ENCODE peak calls at places on chromosomes 2 and 18, in nine cellular contexts. Z, A, O, D, P, M, U, E and F are unnamed samples. For H3K27me3, the result is how much of the 10 kb centered on the place peaks cover.

GRCh38 chr2:43759195-43759594 is 14.6 kb upstream of the DYNC2LI1 start:
- DNase-seq in Z (peak), A (no peak), O (peak), D (peak), P (peak), M (no peak), U (peak), E (no peak), F (no peak)

GRCh38 chr2:236828820-236829219 is 256.9 kb upstream of the COPS8 start:
- DNase-seq in Z (no peak), A (no peak), O (no peak), D (no peak), P (no peak), M (no peak), U (no peak), E (no peak), F (no peak)

GRCh38 chr2:11647834-11648600 is 22.0 kb downstream of the NTSR2 start:
- DNase-seq in Z (peak), A (no peak), O (peak), D (no peak), P (no peak), M (no peak), U (peak), E (no peak), F (peak)

GRCh38 chr2:70785137-70785911 is 5.1 kb downstream of the FIGLA start:
- DNase-seq in Z (peak), A (no peak), O (peak), D (no peak), P (peak), M (peak), U (no peak), E (no peak), F (peak)

GRCh38 chr2:240872317-240873097 is 3.9 kb downstream of the AGXT start:
- DNase-seq in Z (no peak), A (no peak), O (no peak), D (no peak), P (no peak), M (no peak), U (no peak), E (no peak), F (no peak)

GRCh38 chr18:765764-766549 is 46.1 kb downstream of the YES1 start:
- DNase-seq in Z (no peak), A (no peak), O (no peak), D (no peak), P (no peak), M (no peak), U (no peak), E (no peak), F (no peak)

GRCh38 chr2:101150306-101151140 is 659 bp downstream of the TBC1D8 start:
- DNase-seq in Z (peak), A (peak), O (peak), D (no peak), P (no peak), M (no peak), U (no peak), E (no peak), F (peak)

GRCh38 chr2:180979086-180979934 is 1.1 kb upstream of the UBE2E3 start:
- DNase-seq in Z (peak), A (no peak), O (peak), D (peak), P (peak), M (peak), U (peak), E (no peak), F (peak)

GRCh38 chr2:187302619-187303018 is 145.4 kb downstream of the CALCRL start:
- DNase-seq in Z (peak), A (no peak), O (peak), D (no peak), P (peak), M (no peak), U (peak), E (no peak), F (no peak)

GRCh38 chr2:169069341-169069740 is at the start of gene DHRS9:
- DNase-seq in Z (peak), A (no peak), O (peak), D (peak), P (peak), M (no peak), U (peak), E (no peak), F (no peak)

GRCh38 chr2:197309369-197310231 is 980 bp downstream of the ANKRD44 start:
- DNase-seq in Z (no peak), A (peak), O (peak), D (no peak), P (no peak), M (no peak), U (no peak), E (peak), F (peak)

GRCh38 chr2:234607691-234608090 is 110.8 kb upstream of the ARL4C start:
- DNase-seq in Z (no peak), A (no peak), O (no peak), D (no peak), P (no peak), M (no peak), U (no peak), E (no peak), F (no peak)

GRCh38 chr2:71609441-71609840 is 156.1 kb downstream of the DYSF start:
- DNase-seq in Z (peak), A (no peak), O (peak), D (peak), P (no peak), M (no peak), U (peak), E (no peak), F (peak)

GRCh38 chr2:10222-10875 is 36.0 kb downstream of the FAM110C start:
- DNase-seq in Z (peak), A (no peak), O (peak), D (no peak), P (peak), M (no peak), U (no peak), E (no peak), F (peak)

GRCh38 chr2:145740302-145740701 is 1220.4 kb upstream of the ZEB2 start:
- DNase-seq in Z (no peak), A (no peak), O (peak), D (no peak), P (no peak), M (no peak), U (peak), E (no peak), F (no peak)

GRCh38 chr2:172701250-172701649 is 34.4 kb upstream of the RAPGEF4 start:
- DNase-seq in Z (peak), A (no peak), O (peak), D (peak), P (peak), M (no peak), U (peak), E (no peak), F (no peak)

GRCh38 chr2:132670961-132671781 is 1.2 kb upstream of the LYPD1 start:
- DNase-seq in Z (peak), A (no peak), O (peak), D (peak), P (peak), M (no peak), U (peak), E (no peak), F (peak)

GRCh38 chr2:175577405-175577986 is 396.0 kb upstream of the ATP5MC3 start:
- DNase-seq in Z (no peak), A (no peak), O (no peak), D (no peak), P (no peak), M (no peak), U (no peak), E (no peak), F (no peak)

GRCh38 chr2:127593228-127594115 is 52.5 kb upstream of the GPR17 start:
- DNase-seq in Z (no peak), A (no peak), O (no peak), D (no peak), P (no peak), M (no peak), U (no peak), E (no peak), F (peak)

GRCh38 chr2:143034292-143035074 is 94.7 kb upstream of the ARHGAP15 start:
- DNase-seq in Z (peak), A (no peak), O (peak), D (peak), P (peak), M (peak), U (peak), E (peak), F (peak)

GRCh38 chr2:27307545-27308358 is 493 bp downstream of the UCN start:
- DNase-seq in Z (no peak), A (peak), O (peak), D (no peak), P (no peak), M (no peak), U (no peak), E (no peak), F (peak)

GRCh38 chr2:39545957-39546356 is 108.9 kb upstream of the MAP4K3 start:
- DNase-seq in Z (no peak), A (no peak), O (no peak), D (no peak), P (no peak), M (no peak), U (no peak), E (no peak), F (no peak)

GRCh38 chr2:46866770-46867246 is 48.8 kb downstream of the MCFD2 start:
- DNase-seq in Z (peak), A (no peak), O (no peak), D (no peak), P (no peak), M (no peak), U (no peak), E (no peak), F (no peak)

GRCh38 chr2:36578343-36579296 is 19.3 kb downstream of the FEZ2 start:
- DNase-seq in Z (no peak), A (no peak), O (no peak), D (peak), P (no peak), M (no peak), U (peak), E (no peak), F (no peak)

GRCh38 chr2:12352891-12353290 is 363.8 kb upstream of the TRIB2 start:
- DNase-seq in Z (no peak), A (no peak), O (no peak), D (no peak), P (peak), M (no peak), U (no peak), E (no peak), F (no peak)

DNA sequence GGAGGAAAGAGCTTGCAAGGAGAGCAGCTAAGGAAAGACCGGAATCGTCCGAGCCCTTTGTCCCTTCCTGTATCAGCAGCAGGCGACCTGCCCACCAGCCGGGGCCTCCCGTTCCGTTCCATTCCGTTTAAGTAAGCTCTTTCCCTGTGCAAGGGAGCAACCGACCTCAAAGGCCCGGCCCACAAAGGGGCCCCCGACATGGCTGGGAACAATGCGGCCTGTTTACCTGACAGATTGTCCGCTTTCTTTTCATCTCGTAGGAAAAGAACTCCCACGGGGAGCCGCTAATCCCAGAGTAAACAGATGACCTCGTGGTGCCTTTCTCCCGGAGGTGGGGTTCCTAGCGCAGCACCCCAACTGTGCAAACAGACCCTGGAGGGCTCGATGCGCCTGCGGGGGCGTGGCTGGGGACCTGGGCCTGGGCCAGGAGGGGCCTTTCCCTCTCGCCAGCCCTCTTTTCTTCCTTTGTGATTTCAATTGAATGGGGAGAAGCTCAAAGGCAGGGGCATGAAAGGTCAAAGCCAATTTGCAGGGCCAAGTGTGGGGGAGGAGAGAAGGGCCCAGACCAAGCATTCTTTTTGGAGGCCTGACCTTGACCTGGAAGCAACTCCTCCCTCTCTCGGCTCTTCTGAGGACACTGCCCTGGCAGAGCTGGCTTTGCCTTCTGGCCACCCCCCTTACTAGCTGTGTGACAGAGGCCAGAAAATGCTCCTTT is 120.2 kb downstream of the INHBB start:
- DNase-seq in Z (no peak), A (no peak), O (no peak), D (no peak), P (no peak), M (peak), U (no peak), E (no peak), F (peak)
- H3K27me3 ChIP-seq in Z (half or more), A (under half), O (under half), D (under half), P (under half), M (under half), U (under half), E (under half), F (half or more)

DNA sequence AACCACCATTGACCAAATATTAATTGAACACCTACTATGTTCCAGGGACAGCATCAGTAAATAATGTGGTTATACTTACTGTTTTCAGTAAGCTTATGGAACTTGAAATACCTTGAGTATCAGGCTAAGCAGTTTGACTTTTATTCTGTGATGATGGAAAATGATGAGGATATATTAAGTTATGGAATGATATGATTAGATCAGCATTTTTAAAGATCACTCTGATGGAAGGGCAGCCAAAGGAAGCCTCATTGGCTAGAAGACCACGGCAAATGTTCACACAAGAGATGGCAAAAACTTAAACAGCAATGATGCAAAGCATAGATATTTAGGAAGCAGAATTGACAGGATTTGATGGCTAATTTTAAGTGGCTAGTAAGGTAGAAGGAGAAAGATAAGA is 266.9 kb upstream of the DPP10 start:
- DNase-seq in Z (no peak), A (no peak), O (no peak), D (no peak), P (no peak), M (no peak), U (no peak), E (no peak), F (no peak)
- H3K27me3 ChIP-seq in Z (under half), A (under half), O (under half), D (under half), P (under half), M (under half), U (under half), E (under half), F (under half)

GRCh38 chr18:46393230-46393629 is 263.8 kb downstream of the LOXHD1 start:
- DNase-seq in Z (no peak), A (no peak), O (no peak), D (no peak), P (no peak), M (no peak), U (no peak), E (no peak), F (peak)

GRCh38 chr18:46393961-46394360 is 263.1 kb downstream of the LOXHD1 start:
- DNase-seq in Z (no peak), A (no peak), O (no peak), D (no peak), P (no peak), M (no peak), U (no peak), E (no peak), F (no peak)

GRCh38 chr18:46388295-46388694 is 268.7 kb downstream of the LOXHD1 start:
- DNase-seq in Z (no peak), A (no peak), O (no peak), D (no peak), P (no peak), M (no peak), U (peak), E (no peak), F (no peak)

GRCh38 chr18:46395795-46396194 is 261.2 kb downstream of the LOXHD1 start:
- DNase-seq in Z (no peak), A (no peak), O (no peak), D (no peak), P (no peak), M (no peak), U (no peak), E (no peak), F (no peak)

GRCh38 chr18:46392576-46392975 is 264.4 kb downstream of the LOXHD1 start:
- DNase-seq in Z (no peak), A (no peak), O (no peak), D (no peak), P (no peak), M (no peak), U (no peak), E (no peak), F (no peak)
- H3K27me3 ChIP-seq in Z (under half), A (under half), O (under half), D (under half), P (under half), M (under half), U (under half), E (under half), F (under half)

GRCh38 chr2:198322275-198322674 is 517.9 kb downstream of the PLCL1 start:
- DNase-seq in Z (no peak), A (no peak), O (no peak), D (no peak), P (no peak), M (no peak), U (no peak), E (no peak), F (peak)
- H3K27me3 ChIP-seq in Z (under half), A (under half), O (under half), D (under half), P (under half), M (under half), U (under half), E (under half), F (under half)

GRCh38 chr18:8703781-8704301 is 1.5 kb upstream of the MTCL1 start:
- DNase-seq in Z (no peak), A (no peak), O (no peak), D (no peak), P (no peak), M (no peak), U (no peak), E (no peak), F (peak)
- H3K27me3 ChIP-seq in Z (under half), A (under half), O (under half), D (under half), P (under half), M (under half), U (under half), E (under half), F (under half)

GRCh38 chr2:237864030-237864931 is 4.9 kb downstream of the RAMP1 start:
- DNase-seq in Z (no peak), A (peak), O (no peak), D (no peak), P (no peak), M (no peak), U (no peak), E (no peak), F (no peak)

GRCh38 chr2:237861875-237862527 is 2.6 kb downstream of the RAMP1 start:
- DNase-seq in Z (no peak), A (no peak), O (peak), D (no peak), P (no peak), M (no peak), U (no peak), E (no peak), F (no peak)

GRCh38 chr2:237862528-237862895 is 3.1 kb downstream of the RAMP1 start:
- DNase-seq in Z (no peak), A (peak), O (no peak), D (no peak), P (no peak), M (no peak), U (no peak), E (no peak), F (no peak)

GRCh38 chr2:237863659-237864029 is 4.2 kb downstream of the RAMP1 start:
- DNase-seq in Z (no peak), A (peak), O (no peak), D (no peak), P (no peak), M (no peak), U (no peak), E (no peak), F (no peak)

DNA sequence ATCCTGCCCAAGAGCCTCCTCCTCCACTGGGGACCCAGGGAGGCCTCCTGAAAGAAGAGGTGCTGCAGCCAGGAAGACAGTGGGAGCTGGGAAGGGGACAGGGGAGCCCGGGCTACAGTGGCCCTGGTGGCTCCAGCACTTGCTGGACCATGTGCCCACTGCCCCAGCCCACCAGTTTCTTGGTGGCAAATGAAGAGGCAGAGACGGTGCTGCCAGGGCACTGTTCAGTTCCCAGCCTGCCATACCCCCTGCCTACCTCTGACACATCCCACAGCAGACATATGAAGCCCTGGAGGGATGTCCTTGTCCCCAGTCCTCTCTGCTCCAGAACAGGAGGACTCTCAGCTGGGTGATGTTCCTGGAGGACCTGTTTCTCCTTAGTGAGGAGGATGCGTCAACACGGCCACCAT is 3.7 kb downstream of the RAMP1 start:
- DNase-seq in Z (no peak), A (peak), O (no peak), D (no peak), P (no peak), M (no peak), U (no peak), E (no peak), F (peak)
- H3K27me3 ChIP-seq in Z (under half), A (under half), O (under half), D (under half), P (under half), M (under half), U (under half), E (under half), F (under half)